ENCODE peak calls at places on chromosomes 3 and 15, in five cellular contexts. One of them, this sample, is unnamed.

GRCh38 chr3:77298405-77298804 is 258.5 kb downstream of the ROBO2 start:
- DNase-seq in stimulated activated CD4-positive, alpha-beta T cell treated with anti-CD3 and anti-CD28 coated beads, Interleukin-15, amount 100 ng/mL, for 1 hour: no peak
- DNase-seq in LoVo: no peak
- DNase-seq in activated CD8-positive, alpha-beta memory T cell treated with anti-CD3 and anti-CD28 coated beads, Interleukin-2, amount 50 U/mL, for 4 hours: no peak
- DNase-seq in NCI-H1048: no peak
- DNase-seq in this sample: no peak

GRCh38 chr3:58507356-58508062 is 15.6 kb downstream of the KCTD6 start:
- DNase-seq in stimulated activated CD4-positive, alpha-beta T cell treated with anti-CD3 and anti-CD28 coated beads, Interleukin-15, amount 100 ng/mL, for 1 hour: no peak
- DNase-seq in NCI-H1048: no peak
- DNase-seq in activated CD8-positive, alpha-beta memory T cell treated with anti-CD3 and anti-CD28 coated beads, Interleukin-2, amount 50 U/mL, for 4 hours: no peak
- DNase-seq in LoVo: no peak
- DNase-seq in this sample: no peak

GRCh38 chr3:20323307-20323927 is 137.4 kb upstream of the SGO1 start:
- DNase-seq in stimulated activated CD4-positive, alpha-beta T cell treated with anti-CD3 and anti-CD28 coated beads, Interleukin-15, amount 100 ng/mL, for 1 hour: no peak
- DNase-seq in activated CD8-positive, alpha-beta memory T cell treated with anti-CD3 and anti-CD28 coated beads, Interleukin-2, amount 50 U/mL, for 4 hours: no peak
- DNase-seq in NCI-H1048: no peak
- DNase-seq in LoVo: no peak
- DNase-seq in this sample: no peak

GRCh38 chr3:31341130-31341529 is 191.6 kb upstream of the STT3B start:
- DNase-seq in stimulated activated CD4-positive, alpha-beta T cell treated with anti-CD3 and anti-CD28 coated beads, Interleukin-15, amount 100 ng/mL, for 1 hour: no peak
- DNase-seq in NCI-H1048: no peak
- DNase-seq in LoVo: no peak
- DNase-seq in activated CD8-positive, alpha-beta memory T cell treated with anti-CD3 and anti-CD28 coated beads, Interleukin-2, amount 50 U/mL, for 4 hours: no peak
- DNase-seq in this sample: no peak

GRCh38 chr3:188390775-188391443 is 237.0 kb downstream of the LPP start:
- DNase-seq in NCI-H1048: no peak
- DNase-seq in stimulated activated CD4-positive, alpha-beta T cell treated with anti-CD3 and anti-CD28 coated beads, Interleukin-15, amount 100 ng/mL, for 1 hour: no peak
- DNase-seq in LoVo: no peak
- DNase-seq in activated CD8-positive, alpha-beta memory T cell treated with anti-CD3 and anti-CD28 coated beads, Interleukin-2, amount 50 U/mL, for 4 hours: no peak
- DNase-seq in this sample: no peak

GRCh38 chr3:170021083-170021482 is 16.7 kb upstream of the GPR160 start:
- DNase-seq in activated CD8-positive, alpha-beta memory T cell treated with anti-CD3 and anti-CD28 coated beads, Interleukin-2, amount 50 U/mL, for 4 hours: no peak
- DNase-seq in NCI-H1048: no peak
- DNase-seq in LoVo: no peak
- DNase-seq in stimulated activated CD4-positive, alpha-beta T cell treated with anti-CD3 and anti-CD28 coated beads, Interleukin-15, amount 100 ng/mL, for 1 hour: no peak
- DNase-seq in this sample: no peak

GRCh38 chr3:107430214-107431047 is 53.2 kb downstream of the CCDC54 start:
- DNase-seq in LoVo: no peak
- DNase-seq in activated CD8-positive, alpha-beta memory T cell treated with anti-CD3 and anti-CD28 coated beads, Interleukin-2, amount 50 U/mL, for 4 hours: no peak
- DNase-seq in NCI-H1048: no peak
- DNase-seq in stimulated activated CD4-positive, alpha-beta T cell treated with anti-CD3 and anti-CD28 coated beads, Interleukin-15, amount 100 ng/mL, for 1 hour: no peak
- DNase-seq in this sample: peak

GRCh38 chr3:141405581-141405980 is 37.3 kb downstream of the ZBTB38 start:
- DNase-seq in stimulated activated CD4-positive, alpha-beta T cell treated with anti-CD3 and anti-CD28 coated beads, Interleukin-15, amount 100 ng/mL, for 1 hour: no peak
- DNase-seq in activated CD8-positive, alpha-beta memory T cell treated with anti-CD3 and anti-CD28 coated beads, Interleukin-2, amount 50 U/mL, for 4 hours: no peak
- DNase-seq in NCI-H1048: no peak
- DNase-seq in LoVo: no peak
- DNase-seq in this sample: no peak

GRCh38 chr3:57594576-57594975 is 2.6 kb downstream of the ARF4 start:
- DNase-seq in activated CD8-positive, alpha-beta memory T cell treated with anti-CD3 and anti-CD28 coated beads, Interleukin-2, amount 50 U/mL, for 4 hours: no peak
- DNase-seq in stimulated activated CD4-positive, alpha-beta T cell treated with anti-CD3 and anti-CD28 coated beads, Interleukin-15, amount 100 ng/mL, for 1 hour: no peak
- DNase-seq in LoVo: no peak
- DNase-seq in NCI-H1048: no peak
- DNase-seq in this sample: no peak

GRCh38 chr15:29115093-29115991 is 154.3 kb downstream of the NSMCE3 start:
- DNase-seq in NCI-H1048: no peak
- DNase-seq in activated CD8-positive, alpha-beta memory T cell treated with anti-CD3 and anti-CD28 coated beads, Interleukin-2, amount 50 U/mL, for 4 hours: peak
- DNase-seq in LoVo: no peak
- DNase-seq in stimulated activated CD4-positive, alpha-beta T cell treated with anti-CD3 and anti-CD28 coated beads, Interleukin-15, amount 100 ng/mL, for 1 hour: no peak
- DNase-seq in this sample: peak

GRCh38 chr3:171213907-171214306 is 187.4 kb upstream of the SLC2A2 start:
- DNase-seq in activated CD8-positive, alpha-beta memory T cell treated with anti-CD3 and anti-CD28 coated beads, Interleukin-2, amount 50 U/mL, for 4 hours: no peak
- DNase-seq in LoVo: no peak
- DNase-seq in NCI-H1048: no peak
- DNase-seq in stimulated activated CD4-positive, alpha-beta T cell treated with anti-CD3 and anti-CD28 coated beads, Interleukin-15, amount 100 ng/mL, for 1 hour: no peak
- DNase-seq in this sample: no peak

GRCh38 chr3:142930510-142930909 is 33.0 kb downstream of the PAQR9 start:
- DNase-seq in NCI-H1048: no peak
- DNase-seq in activated CD8-positive, alpha-beta memory T cell treated with anti-CD3 and anti-CD28 coated beads, Interleukin-2, amount 50 U/mL, for 4 hours: no peak
- DNase-seq in LoVo: no peak
- DNase-seq in stimulated activated CD4-positive, alpha-beta T cell treated with anti-CD3 and anti-CD28 coated beads, Interleukin-15, amount 100 ng/mL, for 1 hour: no peak
- DNase-seq in this sample: peak

GRCh38 chr3:10268116-10268515 is 19.9 kb downstream of the TATDN2 start:
- DNase-seq in LoVo: no peak
- DNase-seq in activated CD8-positive, alpha-beta memory T cell treated with anti-CD3 and anti-CD28 coated beads, Interleukin-2, amount 50 U/mL, for 4 hours: no peak
- DNase-seq in stimulated activated CD4-positive, alpha-beta T cell treated with anti-CD3 and anti-CD28 coated beads, Interleukin-15, amount 100 ng/mL, for 1 hour: no peak
- DNase-seq in NCI-H1048: no peak
- DNase-seq in this sample: no peak

GRCh38 chr3:18446067-18446793 is 21.1 kb upstream of the SATB1 start:
- DNase-seq in stimulated activated CD4-positive, alpha-beta T cell treated with anti-CD3 and anti-CD28 coated beads, Interleukin-15, amount 100 ng/mL, for 1 hour: no peak
- DNase-seq in LoVo: no peak
- DNase-seq in activated CD8-positive, alpha-beta memory T cell treated with anti-CD3 and anti-CD28 coated beads, Interleukin-2, amount 50 U/mL, for 4 hours: no peak
- DNase-seq in NCI-H1048: no peak
- DNase-seq in this sample: no peak

GRCh38 chr3:171953300-171954022 is 85.9 kb upstream of the FNDC3B start:
- DNase-seq in LoVo: no peak
- DNase-seq in activated CD8-positive, alpha-beta memory T cell treated with anti-CD3 and anti-CD28 coated beads, Interleukin-2, amount 50 U/mL, for 4 hours: no peak
- DNase-seq in stimulated activated CD4-positive, alpha-beta T cell treated with anti-CD3 and anti-CD28 coated beads, Interleukin-15, amount 100 ng/mL, for 1 hour: no peak
- DNase-seq in NCI-H1048: peak
- DNase-seq in this sample: no peak

GRCh38 chr3:156664285-156665178 is 9.9 kb upstream of the TIPARP start:
- DNase-seq in LoVo: no peak
- DNase-seq in NCI-H1048: no peak
- DNase-seq in stimulated activated CD4-positive, alpha-beta T cell treated with anti-CD3 and anti-CD28 coated beads, Interleukin-15, amount 100 ng/mL, for 1 hour: no peak
- DNase-seq in activated CD8-positive, alpha-beta memory T cell treated with anti-CD3 and anti-CD28 coated beads, Interleukin-2, amount 50 U/mL, for 4 hours: no peak
- DNase-seq in this sample: no peak

GRCh38 chr15:74050127-74050526 is 32.2 kb downstream of the GOLGA6A start:
- DNase-seq in activated CD8-positive, alpha-beta memory T cell treated with anti-CD3 and anti-CD28 coated beads, Interleukin-2, amount 50 U/mL, for 4 hours: peak
- DNase-seq in stimulated activated CD4-positive, alpha-beta T cell treated with anti-CD3 and anti-CD28 coated beads, Interleukin-15, amount 100 ng/mL, for 1 hour: no peak
- DNase-seq in NCI-H1048: no peak
- DNase-seq in LoVo: no peak
- DNase-seq in this sample: no peak

GRCh38 chr15:62457100-62457499 is 292.0 kb upstream of the C2CD4B start:
- DNase-seq in activated CD8-positive, alpha-beta memory T cell treated with anti-CD3 and anti-CD28 coated beads, Interleukin-2, amount 50 U/mL, for 4 hours: no peak
- DNase-seq in NCI-H1048: no peak
- DNase-seq in LoVo: no peak
- DNase-seq in stimulated activated CD4-positive, alpha-beta T cell treated with anti-CD3 and anti-CD28 coated beads, Interleukin-15, amount 100 ng/mL, for 1 hour: no peak
- DNase-seq in this sample: no peak

GRCh38 chr15:32794973-32795372 is 77.2 kb downstream of the GREM1 start:
- DNase-seq in stimulated activated CD4-positive, alpha-beta T cell treated with anti-CD3 and anti-CD28 coated beads, Interleukin-15, amount 100 ng/mL, for 1 hour: no peak
- DNase-seq in LoVo: peak
- DNase-seq in activated CD8-positive, alpha-beta memory T cell treated with anti-CD3 and anti-CD28 coated beads, Interleukin-2, amount 50 U/mL, for 4 hours: no peak
- DNase-seq in NCI-H1048: no peak
- DNase-seq in this sample: no peak

GRCh38 chr15:29102911-29103824 is 166.5 kb downstream of the NSMCE3 start:
- DNase-seq in stimulated activated CD4-positive, alpha-beta T cell treated with anti-CD3 and anti-CD28 coated beads, Interleukin-15, amount 100 ng/mL, for 1 hour: no peak
- DNase-seq in LoVo: no peak
- DNase-seq in activated CD8-positive, alpha-beta memory T cell treated with anti-CD3 and anti-CD28 coated beads, Interleukin-2, amount 50 U/mL, for 4 hours: no peak
- DNase-seq in NCI-H1048: no peak
- DNase-seq in this sample: no peak

GRCh38 chr3:183253961-183254815 is 1.1 kb downstream of the B3GNT5 start:
- DNase-seq in activated CD8-positive, alpha-beta memory T cell treated with anti-CD3 and anti-CD28 coated beads, Interleukin-2, amount 50 U/mL, for 4 hours: peak
- DNase-seq in NCI-H1048: no peak
- DNase-seq in LoVo: peak
- DNase-seq in stimulated activated CD4-positive, alpha-beta T cell treated with anti-CD3 and anti-CD28 coated beads, Interleukin-15, amount 100 ng/mL, for 1 hour: peak
- DNase-seq in this sample: peak

GRCh38 chr3:124627501-124627908 is 102.7 kb upstream of the UMPS start:
- DNase-seq in LoVo: peak
- DNase-seq in NCI-H1048: no peak
- DNase-seq in stimulated activated CD4-positive, alpha-beta T cell treated with anti-CD3 and anti-CD28 coated beads, Interleukin-15, amount 100 ng/mL, for 1 hour: no peak
- DNase-seq in activated CD8-positive, alpha-beta memory T cell treated with anti-CD3 and anti-CD28 coated beads, Interleukin-2, amount 50 U/mL, for 4 hours: no peak
- DNase-seq in this sample: no peak

GRCh38 chr3:39383190-39383912 is at the start of gene SLC25A38:
- DNase-seq in stimulated activated CD4-positive, alpha-beta T cell treated with anti-CD3 and anti-CD28 coated beads, Interleukin-15, amount 100 ng/mL, for 1 hour: peak
- DNase-seq in NCI-H1048: no peak
- DNase-seq in activated CD8-positive, alpha-beta memory T cell treated with anti-CD3 and anti-CD28 coated beads, Interleukin-2, amount 50 U/mL, for 4 hours: peak
- DNase-seq in LoVo: peak
- DNase-seq in this sample: peak

GRCh38 chr15:99474981-99475753 is 90.6 kb upstream of the MEF2A start:
- DNase-seq in NCI-H1048: no peak
- DNase-seq in LoVo: no peak
- DNase-seq in activated CD8-positive, alpha-beta memory T cell treated with anti-CD3 and anti-CD28 coated beads, Interleukin-2, amount 50 U/mL, for 4 hours: no peak
- DNase-seq in stimulated activated CD4-positive, alpha-beta T cell treated with anti-CD3 and anti-CD28 coated beads, Interleukin-15, amount 100 ng/mL, for 1 hour: no peak
- DNase-seq in this sample: no peak

GRCh38 chr3:123385072-123385471 is 63.8 kb downstream of the ADCY5 start:
- DNase-seq in stimulated activated CD4-positive, alpha-beta T cell treated with anti-CD3 and anti-CD28 coated beads, Interleukin-15, amount 100 ng/mL, for 1 hour: no peak
- DNase-seq in LoVo: no peak
- DNase-seq in NCI-H1048: no peak
- DNase-seq in activated CD8-positive, alpha-beta memory T cell treated with anti-CD3 and anti-CD28 coated beads, Interleukin-2, amount 50 U/mL, for 4 hours: no peak
- DNase-seq in this sample: no peak

GRCh38 chr3:136858381-136858780 is 3.6 kb upstream of the NCK1 start:
- DNase-seq in stimulated activated CD4-positive, alpha-beta T cell treated with anti-CD3 and anti-CD28 coated beads, Interleukin-15, amount 100 ng/mL, for 1 hour: no peak
- DNase-seq in activated CD8-positive, alpha-beta memory T cell treated with anti-CD3 and anti-CD28 coated beads, Interleukin-2, amount 50 U/mL, for 4 hours: no peak
- DNase-seq in LoVo: no peak
- DNase-seq in NCI-H1048: no peak
- DNase-seq in this sample: no peak

GRCh38 chr3:35616346-35616745 is 23.0 kb upstream of the ARPP21 start:
- DNase-seq in NCI-H1048: no peak
- DNase-seq in stimulated activated CD4-positive, alpha-beta T cell treated with anti-CD3 and anti-CD28 coated beads, Interleukin-15, amount 100 ng/mL, for 1 hour: no peak
- DNase-seq in activated CD8-positive, alpha-beta memory T cell treated with anti-CD3 and anti-CD28 coated beads, Interleukin-2, amount 50 U/mL, for 4 hours: no peak
- DNase-seq in LoVo: no peak
- DNase-seq in this sample: no peak

GRCh38 chr3:46895204-46895660 is 17.7 kb downstream of the PTH1R start:
- DNase-seq in activated CD8-positive, alpha-beta memory T cell treated with anti-CD3 and anti-CD28 coated beads, Interleukin-2, amount 50 U/mL, for 4 hours: peak
- DNase-seq in NCI-H1048: no peak
- DNase-seq in stimulated activated CD4-positive, alpha-beta T cell treated with anti-CD3 and anti-CD28 coated beads, Interleukin-15, amount 100 ng/mL, for 1 hour: peak
- DNase-seq in LoVo: peak
- DNase-seq in this sample: peak

GRCh38 chr3:36649078-36649477 is 115.3 kb downstream of the DCLK3 start:
- DNase-seq in stimulated activated CD4-positive, alpha-beta T cell treated with anti-CD3 and anti-CD28 coated beads, Interleukin-15, amount 100 ng/mL, for 1 hour: no peak
- DNase-seq in NCI-H1048: no peak
- DNase-seq in LoVo: no peak
- DNase-seq in activated CD8-positive, alpha-beta memory T cell treated with anti-CD3 and anti-CD28 coated beads, Interleukin-2, amount 50 U/mL, for 4 hours: no peak
- DNase-seq in this sample: no peak

GRCh38 chr15:55649058-55649423 is 60.9 kb upstream of the PYGO1 start:
- DNase-seq in LoVo: no peak
- DNase-seq in stimulated activated CD4-positive, alpha-beta T cell treated with anti-CD3 and anti-CD28 coated beads, Interleukin-15, amount 100 ng/mL, for 1 hour: no peak
- DNase-seq in activated CD8-positive, alpha-beta memory T cell treated with anti-CD3 and anti-CD28 coated beads, Interleukin-2, amount 50 U/mL, for 4 hours: no peak
- DNase-seq in NCI-H1048: no peak
- DNase-seq in this sample: no peak

GRCh38 chr15:48394172-48394571 is 62.9 kb downstream of the DUT start:
- DNase-seq in LoVo: no peak
- DNase-seq in stimulated activated CD4-positive, alpha-beta T cell treated with anti-CD3 and anti-CD28 coated beads, Interleukin-15, amount 100 ng/mL, for 1 hour: no peak
- DNase-seq in NCI-H1048: no peak
- DNase-seq in activated CD8-positive, alpha-beta memory T cell treated with anti-CD3 and anti-CD28 coated beads, Interleukin-2, amount 50 U/mL, for 4 hours: no peak
- DNase-seq in this sample: no peak

GRCh38 chr3:26989042-26989441 is 366.5 kb downstream of the LRRC3B start:
- DNase-seq in NCI-H1048: no peak
- DNase-seq in stimulated activated CD4-positive, alpha-beta T cell treated with anti-CD3 and anti-CD28 coated beads, Interleukin-15, amount 100 ng/mL, for 1 hour: no peak
- DNase-seq in activated CD8-positive, alpha-beta memory T cell treated with anti-CD3 and anti-CD28 coated beads, Interleukin-2, amount 50 U/mL, for 4 hours: no peak
- DNase-seq in LoVo: no peak
- DNase-seq in this sample: no peak

GRCh38 chr3:124688580-124689454 is 41.4 kb upstream of the UMPS start:
- DNase-seq in stimulated activated CD4-positive, alpha-beta T cell treated with anti-CD3 and anti-CD28 coated beads, Interleukin-15, amount 100 ng/mL, for 1 hour: peak
- DNase-seq in NCI-H1048: peak
- DNase-seq in LoVo: peak
- DNase-seq in activated CD8-positive, alpha-beta memory T cell treated with anti-CD3 and anti-CD28 coated beads, Interleukin-2, amount 50 U/mL, for 4 hours: peak
- DNase-seq in this sample: peak

GRCh38 chr15:65466901-65467300 is 44.2 kb upstream of the IGDCC4 start:
- DNase-seq in LoVo: no peak
- DNase-seq in NCI-H1048: no peak
- DNase-seq in activated CD8-positive, alpha-beta memory T cell treated with anti-CD3 and anti-CD28 coated beads, Interleukin-2, amount 50 U/mL, for 4 hours: no peak
- DNase-seq in stimulated activated CD4-positive, alpha-beta T cell treated with anti-CD3 and anti-CD28 coated beads, Interleukin-15, amount 100 ng/mL, for 1 hour: no peak
- DNase-seq in this sample: no peak

GRCh38 chr3:72892870-72893269 is 5.0 kb downstream of the GXYLT2 start:
- DNase-seq in activated CD8-positive, alpha-beta memory T cell treated with anti-CD3 and anti-CD28 coated beads, Interleukin-2, amount 50 U/mL, for 4 hours: no peak
- DNase-seq in stimulated activated CD4-positive, alpha-beta T cell treated with anti-CD3 and anti-CD28 coated beads, Interleukin-15, amount 100 ng/mL, for 1 hour: no peak
- DNase-seq in LoVo: no peak
- DNase-seq in NCI-H1048: no peak
- DNase-seq in this sample: peak

GRCh38 chr3:78969483-78969882 is 798.3 kb downstream of the ROBO1 start:
- DNase-seq in stimulated activated CD4-positive, alpha-beta T cell treated with anti-CD3 and anti-CD28 coated beads, Interleukin-15, amount 100 ng/mL, for 1 hour: no peak
- DNase-seq in activated CD8-positive, alpha-beta memory T cell treated with anti-CD3 and anti-CD28 coated beads, Interleukin-2, amount 50 U/mL, for 4 hours: no peak
- DNase-seq in LoVo: no peak
- DNase-seq in NCI-H1048: no peak
- DNase-seq in this sample: no peak

GRCh38 chr15:70845616-70846360 is 8.2 kb downstream of the LARP6 start:
- DNase-seq in stimulated activated CD4-positive, alpha-beta T cell treated with anti-CD3 and anti-CD28 coated beads, Interleukin-15, amount 100 ng/mL, for 1 hour: no peak
- DNase-seq in LoVo: no peak
- DNase-seq in activated CD8-positive, alpha-beta memory T cell treated with anti-CD3 and anti-CD28 coated beads, Interleukin-2, amount 50 U/mL, for 4 hours: no peak
- DNase-seq in NCI-H1048: no peak
- DNase-seq in this sample: no peak

GRCh38 chr3:119630562-119631329 is 29.6 kb downstream of the POPDC2 start:
- DNase-seq in activated CD8-positive, alpha-beta memory T cell treated with anti-CD3 and anti-CD28 coated beads, Interleukin-2, amount 50 U/mL, for 4 hours: no peak
- DNase-seq in NCI-H1048: no peak
- DNase-seq in LoVo: no peak
- DNase-seq in stimulated activated CD4-positive, alpha-beta T cell treated with anti-CD3 and anti-CD28 coated beads, Interleukin-15, amount 100 ng/mL, for 1 hour: no peak
- DNase-seq in this sample: no peak

This sample was measured in A549.